ENCODE peak calls at places on chromosomes 7 and 10, in four cellular contexts. W, N, B and P are unnamed samples.

GRCh38 chr7:7510814-7511213 is 24.9 kb downstream of the COL28A1 start:
- DNase-seq in N (no peak), W (no peak), B (no peak), P (no peak)

GRCh38 chr7:111508387-111508786 is 53.9 kb downstream of the IMMP2L start:
- DNase-seq in B (no peak), W (no peak), N (no peak), P (no peak)

GRCh38 chr7:26729150-26729772 is 135.1 kb downstream of the SKAP2 start:
- DNase-seq in B (no peak), N (no peak), W (no peak), P (no peak)

GRCh38 chr7:105304040-105304895 is 84.5 kb downstream of the SRPK2 start:
- DNase-seq in N (no peak), B (no peak), W (no peak), P (no peak)

GRCh38 chr7:140564643-140565042 is 76.0 kb downstream of the DENND2A start:
- DNase-seq in B (peak; percentile 99), W (no peak), N (no peak), P (no peak)

GRCh38 chr7:22791204-22792158 is 31.2 kb downstream of the TOMM7 start:
- DNase-seq in W (no peak), B (no peak), N (no peak), P (no peak)

GRCh38 chr10:108385963-108386362 is 1221.5 kb upstream of the SORCS1 start:
- DNase-seq in N (no peak), W (no peak), B (no peak), P (no peak)

GRCh38 chr7:40297741-40298311 is 163.0 kb downstream of the SUGCT start:
- DNase-seq in B (no peak), N (no peak), W (peak; percentile 64), P (no peak)

GRCh38 chr7:12801107-12801506 is 113.7 kb downstream of the ARL4A start:
- DNase-seq in W (no peak), B (peak; percentile 73), N (no peak), P (no peak)

GRCh38 chr7:107118109-107118900 is 50.5 kb upstream of the HBP1 start:
- DNase-seq in N (peak; percentile 24), W (peak; percentile 26), B (no peak), P (no peak)

GRCh38 chr10:129872001-129872400 is 92.1 kb downstream of the EBF3 start:
- DNase-seq in B (no peak), N (peak; percentile 13), W (no peak), P (no peak)

GRCh38 chr7:36207451-36208291 is 54.6 kb downstream of the EEPD1 start:
- DNase-seq in W (no peak), B (peak; percentile 100), N (no peak), P (no peak)

GRCh38 chr10:113853577-113854018 is 284 bp downstream of the DCLRE1A start:
- DNase-seq in N (no peak), B (no peak), W (no peak), P (no peak)

GRCh38 chr10:94107191-94107590 is 113.5 kb downstream of the PLCE1 start:
- DNase-seq in B (no peak), W (no peak), N (no peak), P (no peak)

GRCh38 chr10:118594392-118595063 is 920 bp downstream of the PRLHR start:
- DNase-seq in B (no peak), N (peak; percentile 46), W (no peak), P (no peak)

GRCh38 chr7:371119-371778 is 81.3 kb downstream of the FOXL3 start:
- DNase-seq in W (no peak), B (no peak), N (no peak), P (no peak)

GRCh38 chr7:47786557-47787248 is 161.6 kb downstream of the PKD1L1 start:
- DNase-seq in B (peak; percentile 100), N (no peak), W (peak; percentile 97), P (peak; percentile 30)

GRCh38 chr10:76885815-76886214 is 751.8 kb downstream of the KCNMA1 start:
- DNase-seq in N (peak; percentile 20), W (no peak), B (no peak), P (no peak)

GRCh38 chr7:151248191-151249033 is at the start of gene SMARCD3:
- DNase-seq in W (no peak), N (peak; percentile 27), B (no peak), P (no peak)

GRCh38 chr10:5461914-5462840 is 37.2 kb downstream of the CALML5 start:
- DNase-seq in B (no peak), W (no peak), N (no peak), P (no peak)

GRCh38 chr7:23117841-23118240 is 12.3 kb downstream of the KLHL7 start:
- DNase-seq in N (no peak), B (no peak), W (no peak), P (no peak)

GRCh38 chr10:76119515-76119914 is 688.1 kb downstream of the LRMDA start:
- DNase-seq in N (no peak), W (no peak), B (no peak), P (no peak)

GRCh38 chr7:80089341-80089740 is 45.3 kb upstream of the GNAI1 start:
- DNase-seq in W (no peak), B (no peak), N (no peak), P (no peak)

GRCh38 chr10:1043532-1043995 is 5.4 kb downstream of the IDI1 start:
- DNase-seq in W (no peak), N (no peak), B (no peak), P (no peak)

GRCh38 chr7:129074994-129075393 is 20.1 kb upstream of the TNPO3 start:
- DNase-seq in W (no peak), N (no peak), B (no peak), P (no peak)

GRCh38 chr10:19204239-19204917 is 155.8 kb downstream of the MALRD1 start:
- DNase-seq in W (no peak), B (no peak), N (no peak), P (no peak)

GRCh38 chr7:12025246-12025645 is 185.8 kb upstream of the TMEM106B start:
- DNase-seq in W (no peak), B (no peak), N (no peak), P (no peak)

GRCh38 chr10:30476511-30476910 is 42.5 kb downstream of the MAP3K8 start:
- DNase-seq in B (no peak), W (no peak), N (no peak), P (no peak)

GRCh38 chr10:69845574-69846251 is 44.0 kb downstream of the COL13A1 start:
- DNase-seq in B (no peak), W (no peak), N (no peak), P (no peak)

GRCh38 chr10:125721035-125721434 is 1.5 kb downstream of the EDRF1 start:
- DNase-seq in B (no peak), W (no peak), N (no peak), P (no peak)

GRCh38 chr7:23349484-23350157 is 50.5 kb downstream of the MALSU1 start:
- DNase-seq in B (peak; percentile 94), W (no peak), N (no peak), P (no peak)

GRCh38 chr7:142935941-142936565 is 2.5 kb upstream of the TRPV5 start:
- DNase-seq in N (no peak), B (no peak), W (no peak), P (no peak)

GRCh38 chr10:17290226-17290625 is 62.2 kb downstream of the VIM start:
- DNase-seq in N (peak; percentile 9), W (no peak), B (peak; percentile 37), P (no peak)

GRCh38 chr10:123929791-123930190 is 38.2 kb upstream of the CPXM2 start:
- DNase-seq in W (no peak), B (no peak), N (no peak), P (no peak)

GRCh38 chr7:143367972-143368371 is 5.5 kb upstream of the FAM131B start:
- DNase-seq in W (no peak), B (peak; percentile 97), N (no peak), P (peak; percentile 30)